ENCODE peak calls at places on chromosomes 13 and 19, in ten cellular contexts. C is mesenchymal stem cell, W is fibroblast of lung, M is MM.1S, R is IMR-90, J is hepatocyte, U is astrocyte, D is PC-3, Y is neuronal stem cell, G is PC-9. I is an unnamed sample.
A peak's percentile ranks its signal among the peaks of the same experiment; 100 is the strongest.

GRCh38 chr13:100423375-100423774 is 165.2 kb downstream of the GGACT start:
- DNase-seq in Y (no peak), R (peak; percentile 56), W (no peak), C (peak; percentile 25), U (no peak), G (no peak), M (no peak), D (no peak), J (no peak), I (no peak)

GRCh38 chr19:15540435-15540834 is 32.1 kb downstream of the CYP4F22 start:
- DNase-seq in Y (no peak), R (no peak), G (no peak), D (no peak), M (no peak), C (no peak), W (no peak), U (no peak), J (no peak), I (no peak)

GRCh38 chr19:54463531-54464043 is at the start of gene LENG9:
- DNase-seq in Y (peak; percentile 99), D (peak; percentile 99), R (peak; percentile 97), M (no peak), G (peak; percentile 99), W (peak; percentile 99), J (peak; percentile 100), C (peak; percentile 100), U (peak; percentile 97), I (peak; percentile 98)

GRCh38 chr19:10552596-10553053 is 8.9 kb downstream of the ATG4D start:
- DNase-seq in D (peak; percentile 47), W (peak; percentile 19), M (no peak), R (no peak), G (no peak), Y (no peak), J (no peak), U (no peak), C (peak; percentile 30), I (no peak)

GRCh38 chr19:13410946-13411345 is 95.3 kb downstream of the CACNA1A start:
- DNase-seq in Y (no peak), D (no peak), U (no peak), W (no peak), G (no peak), M (no peak), J (no peak), R (no peak), C (no peak), I (no peak)

GRCh38 chr13:38090913-38091312 is 221.3 kb upstream of the TRPC4 start:
- DNase-seq in M (no peak), J (no peak), W (no peak), G (no peak), R (no peak), Y (no peak), C (no peak), D (no peak), U (no peak), I (no peak)

GRCh38 chr13:50340566-50341287 is 325.5 kb downstream of the KCNRG start:
- DNase-seq in G (no peak), U (no peak), J (no peak), R (no peak), Y (no peak), D (no peak), W (no peak), C (no peak), M (no peak), I (no peak)

GRCh38 chr19:30710721-30711120 is 338.5 kb downstream of the ZNF536 start:
- DNase-seq in M (no peak), W (no peak), R (no peak), D (no peak), U (no peak), G (no peak), J (no peak), Y (no peak), C (no peak), I (no peak)

DNA sequence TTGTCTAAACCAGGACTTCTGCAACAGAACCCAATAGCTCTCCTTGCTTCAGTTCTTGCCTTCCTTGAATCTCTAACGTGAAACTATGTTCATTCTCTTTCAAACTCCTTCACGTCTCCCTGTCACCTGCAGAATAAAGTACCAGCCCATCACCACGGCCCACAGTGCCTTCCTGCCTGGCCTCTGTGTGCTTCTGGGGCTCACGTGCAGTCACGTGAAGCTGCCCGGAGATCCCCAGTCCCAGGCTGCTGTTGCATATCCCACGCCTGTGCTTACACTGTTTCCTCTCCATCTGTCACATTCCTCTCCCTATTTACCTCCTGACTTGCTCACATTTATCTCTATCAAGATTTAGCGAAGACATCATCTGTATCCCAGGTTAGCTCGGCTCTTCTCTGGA is 102.8 kb downstream of the STARD13 start:
- DNase-seq in R (no peak), Y (no peak), J (no peak), U (no peak), C (no peak), D (no peak), W (no peak), M (no peak), G (no peak), I (no peak)
- H3K4me1 ChIP-seq in R (peaks cover 30% of the 10 kb centered on the region), Y (peaks cover 19% of the 10 kb centered on the region), J (peaks cover 41% of the 10 kb centered on the region), U (peaks cover 46% of the 10 kb centered on the region), C (peaks cover 23% of the 10 kb centered on the region), D (peaks cover 8% of the 10 kb centered on the region), W (peaks cover 9% of the 10 kb centered on the region), M (no peaks in the 10 kb centered on the region), G (no peaks in the 10 kb centered on the region), I (peaks cover 23% of the 10 kb centered on the region)

GRCh38 chr13:24672141-24673132 is 7.8 kb upstream of the ATP12A start:
- DNase-seq in C (peak; percentile 23), Y (no peak), U (no peak), D (no peak), M (no peak), R (no peak), G (no peak), W (no peak), J (no peak), I (no peak)
- H3K4me2 ChIP-seq in C (no peak overlapping the region), Y (no peak overlapping the region), U (peak overlapping the region; percentile 79), D (peak overlapping the region; percentile 79), M (no peak overlapping the region), R (no peak overlapping the region), G (peak overlapping the region; percentile 84), W (no peak overlapping the region), J (peak overlapping the region; percentile 34), I (no peak overlapping the region)

GRCh38 chr13:46664195-46664594 is 111.2 kb downstream of the LRCH1 start:
- DNase-seq in J (no peak), Y (no peak), M (no peak), R (no peak), W (no peak), C (no peak), U (no peak), D (no peak), G (no peak), I (no peak)

GRCh38 chr13:46665243-46665629 is 112.3 kb downstream of the LRCH1 start:
- DNase-seq in J (no peak), D (no peak), Y (no peak), U (no peak), R (no peak), W (no peak), M (no peak), G (no peak), C (no peak), I (no peak)

GRCh38 chr13:46662690-46663089 is 109.7 kb downstream of the LRCH1 start:
- DNase-seq in C (no peak), R (no peak), J (no peak), M (no peak), W (no peak), G (no peak), D (no peak), Y (no peak), U (no peak), I (no peak)

GRCh38 chr13:46663644-46664043 is 110.7 kb downstream of the LRCH1 start:
- DNase-seq in G (no peak), D (peak; percentile 25), W (no peak), Y (no peak), C (peak; percentile 63), J (no peak), M (no peak), U (no peak), R (no peak), I (peak; percentile 67)

DNA sequence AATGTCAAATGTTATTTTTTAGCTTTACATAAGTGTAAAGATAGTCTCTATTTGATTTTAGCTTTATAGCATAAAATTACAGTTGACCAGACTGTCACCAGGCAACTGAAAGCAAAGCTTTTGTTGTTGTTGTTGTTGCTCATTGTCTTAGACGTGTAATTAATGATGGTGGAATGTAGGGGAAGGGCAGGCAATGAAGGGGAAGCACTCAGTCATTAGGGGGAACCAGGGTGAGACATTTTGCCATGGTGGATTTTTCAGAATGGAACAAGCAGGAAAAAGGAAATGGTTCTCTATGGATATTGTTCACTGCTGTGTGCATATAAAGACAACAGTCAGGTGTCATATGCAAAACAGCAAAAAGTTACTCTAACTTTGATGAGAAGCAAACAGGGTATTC is 110.2 kb downstream of the LRCH1 start:
- DNase-seq in R (no peak), U (no peak), G (no peak), M (no peak), C (peak; percentile 34), Y (no peak), D (no peak), J (no peak), W (no peak), I (no peak)
- H3K4me1 ChIP-seq in R (peaks cover 7% of the 10 kb centered on the region), U (peaks cover 3% of the 10 kb centered on the region), G (no peaks in the 10 kb centered on the region), M (peaks cover 18% of the 10 kb centered on the region), C (peaks cover 10% of the 10 kb centered on the region), Y (peaks cover 10% of the 10 kb centered on the region), D (peaks cover 25% of the 10 kb centered on the region), J (peaks cover 56% of the 10 kb centered on the region), W (peaks cover 5% of the 10 kb centered on the region), I (peaks cover 40% of the 10 kb centered on the region)

GRCh38 chr13:23467932-23468278 is 34.4 kb upstream of the SACS start:
- DNase-seq in W (no peak), G (no peak), U (no peak), D (no peak), M (no peak), Y (no peak), C (no peak), R (no peak), J (no peak), I (no peak)
- H3K4me2 ChIP-seq in W (no peak overlapping the region), G (no peak overlapping the region), U (peak overlapping the region; percentile 84), D (no peak overlapping the region), M (no peak overlapping the region), Y (no peak overlapping the region), C (no peak overlapping the region), R (no peak overlapping the region), J (no peak overlapping the region), I (no peak overlapping the region)

I was measured in endothelial cell of umbilical vein.